ENCODE peak calls at places on chromosomes 16 and 17, in four cellular contexts. One of them, this sample, is unnamed.
A peak's percentile ranks its signal among the peaks of the same experiment; 100 is the strongest.

GRCh38 chr17:6463616-6464445 is 19.6 kb downstream of the PIMREG start:
- DNase-seq in AG10803: no peak
- DNase-seq in NCI-H1930: no peak
- DNase-seq in activated CD4-positive, alpha-beta T cell treated with anti-CD3 and anti-CD28 coated beads for 24 hours: no peak
- DNase-seq in this sample: no peak

GRCh38 chr17:59365383-59365981 is 34.0 kb downstream of the YPEL2 start:
- DNase-seq in AG10803: no peak
- DNase-seq in NCI-H1930: no peak
- DNase-seq in activated CD4-positive, alpha-beta T cell treated with anti-CD3 and anti-CD28 coated beads for 24 hours: no peak
- DNase-seq in this sample: no peak

GRCh38 chr17:59954856-59955255 is 9.7 kb downstream of the RNFT1 start:
- DNase-seq in AG10803: no peak
- DNase-seq in NCI-H1930: no peak
- DNase-seq in activated CD4-positive, alpha-beta T cell treated with anti-CD3 and anti-CD28 coated beads for 24 hours: no peak
- DNase-seq in this sample: no peak

GRCh38 chr17:33396818-33397217 is 103.7 kb upstream of the ASIC2 start:
- DNase-seq in AG10803: no peak
- DNase-seq in NCI-H1930: no peak
- DNase-seq in activated CD4-positive, alpha-beta T cell treated with anti-CD3 and anti-CD28 coated beads for 24 hours: no peak
- DNase-seq in this sample: no peak

GRCh38 chr17:17494499-17495447 is 1.4 kb downstream of the RASD1 start:
- DNase-seq in AG10803: peak; percentile 43
- DNase-seq in NCI-H1930: no peak
- DNase-seq in activated CD4-positive, alpha-beta T cell treated with anti-CD3 and anti-CD28 coated beads for 24 hours: no peak
- DNase-seq in this sample: no peak

GRCh38 chr16:85903576-85903975 is 4.6 kb downstream of the IRF8 start:
- DNase-seq in AG10803: no peak
- DNase-seq in NCI-H1930: no peak
- DNase-seq in activated CD4-positive, alpha-beta T cell treated with anti-CD3 and anti-CD28 coated beads for 24 hours: no peak
- DNase-seq in this sample: peak; percentile 55

GRCh38 chr17:16300554-16300953 is 52.7 kb downstream of the CENPV start:
- DNase-seq in AG10803: no peak
- DNase-seq in NCI-H1930: no peak
- DNase-seq in activated CD4-positive, alpha-beta T cell treated with anti-CD3 and anti-CD28 coated beads for 24 hours: no peak
- DNase-seq in this sample: no peak

GRCh38 chr17:66904760-66905637 is 59.5 kb upstream of the CACNG4 start:
- DNase-seq in AG10803: peak; percentile 48
- DNase-seq in NCI-H1930: no peak
- DNase-seq in activated CD4-positive, alpha-beta T cell treated with anti-CD3 and anti-CD28 coated beads for 24 hours: no peak
- DNase-seq in this sample: no peak

GRCh38 chr17:81650951-81651350 is 5.4 kb downstream of the PDE6G start:
- DNase-seq in AG10803: no peak
- DNase-seq in NCI-H1930: no peak
- DNase-seq in activated CD4-positive, alpha-beta T cell treated with anti-CD3 and anti-CD28 coated beads for 24 hours: no peak
- DNase-seq in this sample: no peak

GRCh38 chr17:3804503-3804931 is 3.5 kb upstream of the ITGAE start:
- DNase-seq in AG10803: no peak
- DNase-seq in NCI-H1930: no peak
- DNase-seq in activated CD4-positive, alpha-beta T cell treated with anti-CD3 and anti-CD28 coated beads for 24 hours: no peak
- DNase-seq in this sample: no peak

GRCh38 chr16:85605051-85605911 is 7.8 kb upstream of the GSE1 start:
- DNase-seq in AG10803: no peak
- DNase-seq in NCI-H1930: no peak
- DNase-seq in activated CD4-positive, alpha-beta T cell treated with anti-CD3 and anti-CD28 coated beads for 24 hours: no peak
- DNase-seq in this sample: no peak

GRCh38 chr17:16013943-16014407 is 14.4 kb downstream of the TTC19 start:
- DNase-seq in AG10803: peak; percentile 54
- DNase-seq in NCI-H1930: no peak
- DNase-seq in activated CD4-positive, alpha-beta T cell treated with anti-CD3 and anti-CD28 coated beads for 24 hours: no peak
- DNase-seq in this sample: no peak

GRCh38 chr16:53785044-53785443 is 81.1 kb downstream of the FTO start:
- DNase-seq in AG10803: peak; percentile 38
- DNase-seq in NCI-H1930: no peak
- DNase-seq in activated CD4-positive, alpha-beta T cell treated with anti-CD3 and anti-CD28 coated beads for 24 hours: no peak
- DNase-seq in this sample: no peak

GRCh38 chr16:13697568-13697967 is 222.4 kb upstream of the ERCC4 start:
- DNase-seq in AG10803: no peak
- DNase-seq in NCI-H1930: no peak
- DNase-seq in activated CD4-positive, alpha-beta T cell treated with anti-CD3 and anti-CD28 coated beads for 24 hours: no peak
- DNase-seq in this sample: no peak

GRCh38 chr17:37327341-37328090 is 48.3 kb upstream of the C17orf78 start:
- DNase-seq in AG10803: peak; percentile 99
- DNase-seq in NCI-H1930: no peak
- DNase-seq in activated CD4-positive, alpha-beta T cell treated with anti-CD3 and anti-CD28 coated beads for 24 hours: no peak
- DNase-seq in this sample: no peak

GRCh38 chr17:48259710-48260291 is 152.2 kb downstream of the SNX11 start:
- DNase-seq in AG10803: peak; percentile 43
- DNase-seq in NCI-H1930: peak; percentile 47
- DNase-seq in activated CD4-positive, alpha-beta T cell treated with anti-CD3 and anti-CD28 coated beads for 24 hours: no peak
- DNase-seq in this sample: no peak

GRCh38 chr16:80948886-80949502 is 57.7 kb downstream of the CMC2 start:
- DNase-seq in AG10803: peak; percentile 47
- DNase-seq in NCI-H1930: peak; percentile 10
- DNase-seq in activated CD4-positive, alpha-beta T cell treated with anti-CD3 and anti-CD28 coated beads for 24 hours: peak; percentile 7
- DNase-seq in this sample: no peak

GRCh38 chr17:79420318-79421243 is 190.3 kb downstream of the RBFOX3 start:
- DNase-seq in AG10803: peak; percentile 18
- DNase-seq in NCI-H1930: no peak
- DNase-seq in activated CD4-positive, alpha-beta T cell treated with anti-CD3 and anti-CD28 coated beads for 24 hours: peak; percentile 24
- DNase-seq in this sample: no peak

GRCh38 chr17:7560172-7561027 is 1.3 kb upstream of the SENP3 start:
- DNase-seq in AG10803: peak; percentile 44
- DNase-seq in NCI-H1930: no peak
- DNase-seq in activated CD4-positive, alpha-beta T cell treated with anti-CD3 and anti-CD28 coated beads for 24 hours: no peak
- DNase-seq in this sample: peak; percentile 61

GRCh38 chr16:31201511-31202401 is 804 bp downstream of the PYCARD start:
- DNase-seq in AG10803: no peak
- DNase-seq in NCI-H1930: no peak
- DNase-seq in activated CD4-positive, alpha-beta T cell treated with anti-CD3 and anti-CD28 coated beads for 24 hours: no peak
- DNase-seq in this sample: peak; percentile 31

GRCh38 chr16:15636392-15636873 is 6.5 kb downstream of the MARF1 start:
- DNase-seq in AG10803: no peak
- DNase-seq in NCI-H1930: no peak
- DNase-seq in activated CD4-positive, alpha-beta T cell treated with anti-CD3 and anti-CD28 coated beads for 24 hours: no peak
- DNase-seq in this sample: no peak

This sample was measured in activated B cell treated with CpG ODN at 0.5 μM for 24 hours.